ENCODE peak calls at places on chromosomes 3 and 15, in seven cellular contexts. U is kidney, M is GM13977, O is heart right ventricle, T is uterus, S is astrocyte of the cerebellum, B is AG04450. X is an unnamed sample.

GRCh38 chr3:177921153-177921552 is 615.1 kb upstream of the KCNMB2 start:
- DNase-seq in U (no peak), S (no peak), B (no peak), M (no peak), O (no peak), T (no peak), X (no peak)

GRCh38 chr3:81955908-81956307 is 194.5 kb upstream of the GBE1 start:
- DNase-seq in O (no peak), B (no peak), U (no peak), M (no peak), S (no peak), T (no peak), X (no peak)

GRCh38 chr3:101065962-101066361 is 72.7 kb upstream of the ABI3BP start:
- DNase-seq in U (no peak), T (no peak), B (peak; percentile 66), S (peak; percentile 57), O (no peak), M (no peak), X (no peak)

GRCh38 chr15:71447328-71448250 is 332.3 kb downstream of the THSD4 start:
- DNase-seq in B (no peak), S (no peak), U (no peak), M (no peak), T (no peak), O (no peak), X (no peak)

GRCh38 chr3:101310580-101311375 is 9.6 kb downstream of the IMPG2 start:
- DNase-seq in T (peak; percentile 57), M (no peak), S (peak; percentile 23), B (peak; percentile 13), O (no peak), U (no peak), X (no peak)

GRCh38 chr3:120449701-120450216 is 1.0 kb downstream of the FSTL1 start:
- DNase-seq in S (no peak), O (no peak), U (no peak), B (no peak), T (peak; percentile 49), M (no peak), X (no peak)

GRCh38 chr15:90519688-90520087 is 10.0 kb upstream of the CRTC3 start:
- DNase-seq in T (no peak), M (no peak), U (no peak), S (peak; percentile 22), O (no peak), B (peak; percentile 36), X (no peak)

GRCh38 chr3:173753593-173753992 is 356.0 kb downstream of the NLGN1 start:
- DNase-seq in B (no peak), S (no peak), T (no peak), U (no peak), M (no peak), O (no peak), X (no peak)

GRCh38 chr3:94246136-94246535 is 183.3 kb downstream of the NSUN3 start:
- DNase-seq in B (no peak), U (no peak), M (no peak), S (no peak), O (no peak), T (no peak), X (no peak)

GRCh38 chr3:38980972-38981371 is 70.8 kb downstream of the SCN11A start:
- DNase-seq in T (no peak), U (no peak), O (no peak), M (no peak), S (no peak), B (no peak), X (no peak)

GRCh38 chr15:25624504-25625172 is 185.8 kb upstream of the UBE3A start:
- DNase-seq in M (no peak), T (no peak), O (peak; percentile 43), U (no peak), S (no peak), B (no peak), X (no peak)

GRCh38 chr3:54185740-54186139 is 63.4 kb downstream of the CACNA2D3 start:
- DNase-seq in U (no peak), M (no peak), O (no peak), T (no peak), S (no peak), B (no peak), X (no peak)

GRCh38 chr3:123446610-123447109 is 2.2 kb downstream of the ADCY5 start:
- DNase-seq in B (no peak), O (no peak), U (no peak), S (no peak), T (no peak), M (no peak), X (no peak)

GRCh38 chr3:123448503-123449091 is at the start of gene ADCY5:
- DNase-seq in O (peak; percentile 44), T (no peak), U (peak; percentile 82), B (no peak), S (no peak), M (peak; percentile 48), X (no peak)

GRCh38 chr3:123449092-123449985 is 449 bp upstream of the ADCY5 start:
- DNase-seq in M (peak; percentile 70), B (no peak), S (no peak), U (no peak), O (peak; percentile 60), T (peak; percentile 33), X (peak; percentile 10)

GRCh38 chr3:123447416-123447748 is 1.5 kb downstream of the ADCY5 start:
- DNase-seq in U (no peak), B (no peak), T (no peak), O (peak; percentile 37), M (no peak), S (no peak), X (no peak)

DNA sequence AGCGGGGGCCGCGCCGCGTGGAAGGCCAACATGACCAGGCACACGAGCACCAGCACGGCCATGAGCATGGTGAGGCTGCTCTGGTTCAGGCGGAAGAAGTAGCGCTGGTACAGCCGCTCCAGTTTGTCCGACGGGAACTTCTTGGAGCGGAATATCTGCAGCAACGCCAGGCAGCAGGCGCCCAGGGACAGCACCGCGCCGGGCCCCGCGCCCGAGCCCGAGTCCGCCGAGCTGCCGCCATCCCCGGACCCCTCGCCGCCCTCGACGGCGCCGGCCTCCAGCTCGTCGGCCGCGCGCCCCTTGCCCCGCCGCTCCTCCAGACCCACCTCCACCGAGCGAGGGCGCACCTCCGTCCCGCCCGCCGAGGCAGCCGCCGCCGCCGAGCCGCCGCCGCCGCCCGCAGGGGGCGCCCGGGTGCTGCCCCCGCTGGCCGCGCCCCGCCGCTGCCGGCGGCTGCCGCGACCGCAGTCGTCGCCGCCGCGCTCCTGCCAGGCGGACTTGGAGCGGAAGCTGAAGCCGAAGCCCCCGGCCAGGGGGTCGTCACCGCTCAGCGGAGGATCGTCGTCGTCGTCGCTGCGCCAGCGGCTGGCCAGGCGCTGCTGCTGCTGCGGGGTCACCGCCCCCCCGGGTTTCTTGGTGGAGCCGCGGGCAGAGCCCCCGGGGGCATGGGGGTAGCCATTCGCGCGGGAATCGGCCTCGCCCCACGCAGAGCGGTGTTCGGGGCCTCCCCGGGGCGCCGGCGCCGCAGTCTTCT is 964 bp downstream of the ADCY5 start:
- DNase-seq in S (no peak), O (peak; percentile 55), T (no peak), B (no peak), U (no peak), M (peak; percentile 86), X (peak; percentile 48)
- TF ChIP-seq CTCF in S (no peak), O (no peak), T (peak; percentile 50), B (no peak), U (peak; percentile 29), M (peak; percentile 75), X (peak; percentile 48)

DNA sequence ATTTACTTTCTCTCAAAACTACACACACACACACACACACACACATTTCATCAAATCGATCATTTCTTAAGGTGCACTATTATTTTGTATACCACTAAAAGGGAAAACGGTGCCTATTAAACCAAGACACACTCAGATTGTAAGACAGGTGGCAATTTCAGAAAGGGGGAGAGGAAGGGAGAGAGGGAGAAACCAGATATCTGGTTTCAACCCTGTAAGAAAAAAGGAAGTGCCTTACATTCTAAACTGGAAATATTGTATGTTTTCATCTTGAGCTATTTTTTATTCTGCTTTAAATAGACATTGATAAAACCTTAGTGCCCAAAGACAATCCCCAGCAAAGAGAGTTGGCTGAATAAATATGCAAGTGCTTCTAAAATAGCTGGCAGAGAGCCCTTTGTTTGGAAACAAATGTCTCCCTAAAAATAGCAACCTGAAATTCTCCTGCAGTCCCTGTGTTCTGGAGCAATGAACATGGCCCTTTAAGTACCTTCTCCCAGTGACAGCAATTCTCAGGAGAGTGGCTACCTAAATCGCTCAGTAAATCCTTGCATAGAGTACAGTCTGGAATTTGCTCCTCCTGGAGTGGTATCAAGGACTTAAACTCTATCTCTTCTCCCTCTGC is 85.7 kb downstream of the RARB start:
- DNase-seq in T (no peak), M (no peak), B (no peak), U (no peak), S (no peak), O (no peak), X (no peak)
- TF ChIP-seq CTCF in T (no peak), M (no peak), B (no peak), U (no peak), S (no peak), O (no peak), X (no peak)

GRCh38 chr15:64507293-64507802 is 47.0 kb downstream of the ZNF609 start:
- DNase-seq in O (peak; percentile 53), U (peak; percentile 90), T (peak; percentile 75), B (peak; percentile 71), M (peak; percentile 54), S (peak; percentile 84), X (peak; percentile 64)

GRCh38 chr15:64503197-64503596 is 42.8 kb downstream of the ZNF609 start:
- DNase-seq in M (no peak), S (no peak), T (peak; percentile 23), U (no peak), O (no peak), B (peak; percentile 24), X (no peak)

GRCh38 chr15:64502537-64502936 is 42.2 kb downstream of the ZNF609 start:
- DNase-seq in M (no peak), T (no peak), O (no peak), B (no peak), U (no peak), S (no peak), X (no peak)

GRCh38 chr15:64503640-64504039 is 43.3 kb downstream of the ZNF609 start:
- DNase-seq in M (no peak), B (no peak), O (no peak), U (no peak), S (no peak), T (no peak), X (no peak)

GRCh38 chr15:64507845-64508244 is 47.5 kb downstream of the ZNF609 start:
- DNase-seq in S (no peak), O (no peak), M (no peak), T (no peak), B (no peak), U (no peak), X (no peak)
- TF ChIP-seq CTCF in S (no peak), O (no peak), M (no peak), T (no peak), B (no peak), U (no peak), X (no peak)

GRCh38 chr3:135169651-135170050 is 374.6 kb downstream of the EPHB1 start:
- DNase-seq in O (no peak), B (no peak), S (no peak), U (no peak), M (no peak), T (no peak), X (no peak)

GRCh38 chr3:135172191-135172869 is 377.3 kb downstream of the EPHB1 start:
- DNase-seq in S (no peak), O (no peak), U (no peak), M (no peak), T (no peak), B (no peak), X (no peak)

GRCh38 chr3:135168822-135169221 is 373.8 kb downstream of the EPHB1 start:
- DNase-seq in U (no peak), O (no peak), B (no peak), T (no peak), S (no peak), M (no peak), X (no peak)

GRCh38 chr3:135166266-135166825 is 371.3 kb downstream of the EPHB1 start:
- DNase-seq in T (no peak), S (no peak), U (no peak), B (no peak), M (no peak), O (no peak), X (no peak)

GRCh38 chr3:135170732-135171131 is 375.7 kb downstream of the EPHB1 start:
- DNase-seq in T (no peak), M (no peak), U (no peak), B (no peak), S (no peak), O (no peak), X (no peak)
- TF ChIP-seq CTCF in T (no peak), M (no peak), U (no peak), B (no peak), S (no peak), O (no peak), X (no peak)

X was measured in activated CD8-positive, alpha-beta T cell treated with anti-CD3 and anti-CD28 coated beads for 36 hours.